ENCODE peak calls at places on chromosome 12, in seven cellular contexts. O, J, M, A, N, W and P are unnamed samples.

GRCh38 chr12:60176891-60177290 is 581.1 kb downstream of the SLC16A7 start:
- DNase-seq in O (no peak), J (no peak), M (no peak), A (peak; percentile 4), N (no peak), W (no peak), P (no peak)

GRCh38 chr12:58372298-58372697 is 430.9 kb downstream of the ATP23 start:
- DNase-seq in O (no peak), J (no peak), M (no peak), A (no peak), N (no peak), W (no peak), P (no peak)

GRCh38 chr12:68425998-68426397 is 93.8 kb upstream of the MDM1 start:
- DNase-seq in O (no peak), J (no peak), M (no peak), A (peak; percentile 61), N (no peak), W (peak; percentile 87), P (no peak)

GRCh38 chr12:14148489-14149240 is 167.3 kb upstream of the GRIN2B start:
- DNase-seq in O (no peak), J (no peak), M (no peak), A (no peak), N (no peak), W (no peak), P (no peak)

GRCh38 chr12:57793920-57794319 is 11.3 kb downstream of the TSFM start:
- DNase-seq in O (no peak), J (no peak), M (no peak), A (peak; percentile 81), N (no peak), W (peak; percentile 83), P (no peak)

GRCh38 chr12:53495903-53496751 is 3.1 kb downstream of the MAP3K12 start:
- DNase-seq in O (peak; percentile 72), J (no peak), M (peak; percentile 85), A (no peak), N (no peak), W (peak; percentile 95), P (no peak)

GRCh38 chr12:29039013-29039412 is 110.1 kb upstream of the FAR2 start:
- DNase-seq in O (no peak), J (no peak), M (no peak), A (no peak), N (no peak), W (peak; percentile 97), P (no peak)

GRCh38 chr12:42003031-42003430 is 141.6 kb downstream of the GXYLT1 start:
- DNase-seq in O (no peak), J (no peak), M (no peak), A (no peak), N (no peak), W (no peak), P (no peak)

GRCh38 chr12:2212971-2213869 is 160.4 kb downstream of the CACNA1C start:
- DNase-seq in O (no peak), J (no peak), M (peak; percentile 62), A (no peak), N (no peak), W (peak; percentile 31), P (no peak)

GRCh38 chr12:52184813-52185212 is 7.0 kb downstream of the KRT80 start:
- DNase-seq in O (no peak), J (no peak), M (no peak), A (no peak), N (no peak), W (no peak), P (no peak)

GRCh38 chr12:52148541-52149181 is 43.2 kb downstream of the KRT80 start:
- DNase-seq in O (peak; percentile 82), J (no peak), M (no peak), A (no peak), N (no peak), W (no peak), P (no peak)

GRCh38 chr12:89250648-89251047 is 101.7 kb downstream of the DUSP6 start:
- DNase-seq in O (no peak), J (no peak), M (no peak), A (no peak), N (no peak), W (no peak), P (no peak)

GRCh38 chr12:81644503-81644902 is 114.6 kb downstream of the PPFIA2 start:
- DNase-seq in O (no peak), J (peak; percentile 19), M (peak; percentile 65), A (peak; percentile 10), N (no peak), W (peak; percentile 72), P (no peak)

GRCh38 chr12:65916991-65917676 is 92.9 kb downstream of the HMGA2 start:
- DNase-seq in O (no peak), J (no peak), M (no peak), A (no peak), N (no peak), W (no peak), P (no peak)

GRCh38 chr12:51863921-51864700 is 15.6 kb upstream of the FIGNL2 start:
- DNase-seq in O (no peak), J (no peak), M (peak; percentile 86), A (no peak), N (peak; percentile 70), W (no peak), P (peak; percentile 70)

GRCh38 chr12:131461096-131461495 is 249.8 kb upstream of the SFSWAP start:
- DNase-seq in O (no peak), J (no peak), M (no peak), A (no peak), N (no peak), W (no peak), P (no peak)

GRCh38 chr12:120376416-120376815 is 7.5 kb upstream of the MSI1 start:
- DNase-seq in O (no peak), J (no peak), M (no peak), A (no peak), N (no peak), W (no peak), P (no peak)

GRCh38 chr12:91388573-91388972 is 206.0 kb upstream of the DCN start:
- DNase-seq in O (no peak), J (peak; percentile 61), M (no peak), A (no peak), N (no peak), W (peak; percentile 39), P (no peak)

GRCh38 chr12:109624467-109624866 is 50.9 kb downstream of the MVK start:
- DNase-seq in O (no peak), J (no peak), M (no peak), A (no peak), N (no peak), W (no peak), P (no peak)

GRCh38 chr12:64669270-64669842 is 59.1 kb downstream of the RASSF3 start:
- DNase-seq in O (peak; percentile 59), J (no peak), M (peak; percentile 62), A (no peak), N (no peak), W (peak; percentile 68), P (peak; percentile 77)

GRCh38 chr12:131482199-131482598 is 228.7 kb upstream of the SFSWAP start:
- DNase-seq in O (no peak), J (no peak), M (no peak), A (no peak), N (no peak), W (no peak), P (no peak)

GRCh38 chr12:60693019-60693626 is 1097.3 kb downstream of the SLC16A7 start:
- DNase-seq in O (no peak), J (no peak), M (no peak), A (no peak), N (no peak), W (peak; percentile 1), P (no peak)

GRCh38 chr12:50066402-50066801 is 9.0 kb downstream of the ASIC1 start:
- DNase-seq in O (no peak), J (peak; percentile 76), M (peak; percentile 78), A (peak; percentile 91), N (no peak), W (peak; percentile 89), P (no peak)

GRCh38 chr12:16492240-16492639 is 113.7 kb downstream of the LMO3 start:
- DNase-seq in O (no peak), J (no peak), M (no peak), A (no peak), N (no peak), W (no peak), P (no peak)
- TF ChIP-seq CTCF in O (no peak), J (no peak), M (no peak), A (no peak), N (no peak), W (no peak), P (no peak)

DNA sequence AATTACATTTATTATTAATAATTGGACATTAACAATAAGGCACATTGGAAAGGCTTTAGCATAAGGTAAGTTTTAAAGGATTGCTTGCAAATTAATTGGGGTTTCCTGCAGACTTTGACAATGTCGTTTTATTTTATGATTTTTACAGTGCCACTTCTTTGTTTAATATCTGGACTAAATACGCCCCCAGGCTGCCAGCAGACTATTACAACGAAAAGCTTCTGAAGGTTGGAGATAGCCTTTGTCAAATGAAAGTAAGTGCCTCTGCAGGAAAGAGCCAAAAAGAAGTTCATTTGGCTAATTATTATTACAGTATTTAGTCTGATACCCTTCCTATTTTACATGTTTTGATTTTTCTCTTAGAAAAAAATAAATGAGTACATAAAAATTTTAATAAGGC is 11.3 kb downstream of the CFAP54 start:
- DNase-seq in O (no peak), J (no peak), M (no peak), A (peak; percentile 21), N (no peak), W (peak; percentile 61), P (no peak)
- TF ChIP-seq CTCF in O (no peak), J (peak; percentile 9), M (peak; percentile 32), A (peak; percentile 60), N (no peak), W (peak; percentile 46), P (no peak)

DNA sequence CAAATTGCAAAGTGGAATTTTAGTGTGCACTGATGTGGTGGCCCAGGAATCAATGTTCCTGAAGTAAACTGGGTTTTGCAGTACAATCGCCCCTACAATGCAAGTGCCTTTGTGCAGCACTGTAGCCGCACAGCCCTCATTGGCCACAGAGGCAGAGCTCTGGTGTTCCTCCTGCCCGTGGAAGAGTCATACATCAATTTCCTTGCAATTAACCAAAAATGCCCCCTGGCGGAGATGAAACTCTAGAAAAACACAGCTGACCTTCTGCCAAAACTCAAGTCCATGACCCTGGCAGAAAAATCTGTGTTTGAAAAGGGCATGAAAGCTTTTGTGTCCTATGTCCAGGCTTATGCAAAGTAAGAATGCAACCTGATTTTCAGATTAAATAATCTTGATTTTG is 117.9 kb upstream of the PRB2 start:
- DNase-seq in O (no peak), J (no peak), M (no peak), A (no peak), N (no peak), W (peak; percentile 38), P (peak; percentile 19)
- TF ChIP-seq CTCF in O (no peak), J (peak; percentile 34), M (peak; percentile 15), A (peak; percentile 48), N (peak; percentile 26), W (peak; percentile 38), P (no peak)

GRCh38 chr12:93569656-93570551 is 2.6 kb upstream of the SOCS2 start:
- DNase-seq in O (peak; percentile 88), J (no peak), M (peak; percentile 93), A (peak; percentile 71), N (peak; percentile 86), W (peak; percentile 95), P (peak; percentile 94)

GRCh38 chr12:93570552-93571359 is 1.7 kb upstream of the SOCS2 start:
- DNase-seq in O (peak; percentile 97), J (no peak), M (peak; percentile 98), A (peak; percentile 97), N (peak; percentile 83), W (peak; percentile 94), P (peak; percentile 91)

GRCh38 chr12:93571854-93572711 is at the start of gene SOCS2:
- DNase-seq in O (peak; percentile 40), J (no peak), M (peak; percentile 71), A (peak; percentile 22), N (peak; percentile 51), W (peak; percentile 22), P (peak; percentile 68)

GRCh38 chr12:93572712-93573551 is 457 bp downstream of the SOCS2 start:
- DNase-seq in O (peak; percentile 42), J (no peak), M (peak; percentile 74), A (no peak), N (peak; percentile 44), W (peak; percentile 45), P (peak; percentile 47)

GRCh38 chr12:93571360-93571853 is 1.1 kb upstream of the SOCS2 start:
- DNase-seq in O (peak; percentile 76), J (no peak), M (peak; percentile 77), A (peak; percentile 70), N (peak; percentile 84), W (peak; percentile 51), P (peak; percentile 88)
- TF ChIP-seq CTCF in O (no peak), J (peak; percentile 25), M (peak; percentile 29), A (peak; percentile 73), N (peak; percentile 26), W (peak; percentile 39), P (no peak)